ENCODE peak calls at places on chromosomes 11 and 22, in five cellular contexts. One of them, this sample, is unnamed.

GRCh38 chr11:33182246-33182878 is 21.1 kb upstream of the CSTF3 start:
- DNase-seq in NAMALWA: no peak
- DNase-seq in left ventricle myocardium inferior: no peak
- DNase-seq in SW480: no peak
- DNase-seq in HFF-Myc: no peak
- DNase-seq in this sample: no peak

GRCh38 chr11:18697581-18697980 is 998 bp upstream of the TMEM86A start:
- DNase-seq in NAMALWA: no peak
- DNase-seq in left ventricle myocardium inferior: no peak
- DNase-seq in SW480: no peak
- DNase-seq in HFF-Myc: no peak
- DNase-seq in this sample: no peak

GRCh38 chr11:65392186-65392829 is 5.9 kb downstream of the FRMD8 start:
- DNase-seq in NAMALWA: no peak
- DNase-seq in left ventricle myocardium inferior: no peak
- DNase-seq in SW480: no peak
- DNase-seq in HFF-Myc: no peak
- DNase-seq in this sample: no peak

GRCh38 chr11:67382481-67383136 is 9.2 kb upstream of the RAD9A start:
- DNase-seq in NAMALWA: peak
- DNase-seq in left ventricle myocardium inferior: peak
- DNase-seq in SW480: peak
- DNase-seq in HFF-Myc: no peak
- DNase-seq in this sample: no peak

GRCh38 chr11:121591405-121592033 is 138.8 kb upstream of the SORL1-AS1 start:
- DNase-seq in NAMALWA: peak
- DNase-seq in left ventricle myocardium inferior: no peak
- DNase-seq in SW480: peak
- DNase-seq in HFF-Myc: peak
- DNase-seq in this sample: peak

GRCh38 chr11:12125609-12126149 is 15.3 kb downstream of the MICAL2 start:
- DNase-seq in NAMALWA: no peak
- DNase-seq in left ventricle myocardium inferior: no peak
- DNase-seq in SW480: peak
- DNase-seq in HFF-Myc: no peak
- DNase-seq in this sample: no peak

GRCh38 chr11:8533332-8533731 is 60.7 kb downstream of the STK33 start:
- DNase-seq in NAMALWA: peak
- DNase-seq in left ventricle myocardium inferior: no peak
- DNase-seq in SW480: no peak
- DNase-seq in HFF-Myc: no peak
- DNase-seq in this sample: no peak

GRCh38 chr11:27120211-27120610 is 79.6 kb downstream of the BBOX1 start:
- DNase-seq in NAMALWA: no peak
- DNase-seq in left ventricle myocardium inferior: no peak
- DNase-seq in SW480: no peak
- DNase-seq in HFF-Myc: no peak
- DNase-seq in this sample: no peak

GRCh38 chr11:75562836-75563484 is 907 bp downstream of the SERPINH1 start:
- DNase-seq in NAMALWA: no peak
- DNase-seq in left ventricle myocardium inferior: no peak
- DNase-seq in SW480: peak
- DNase-seq in HFF-Myc: peak
- DNase-seq in this sample: no peak

GRCh38 chr11:19426719-19427066 is 185.9 kb upstream of the E2F8 start:
- DNase-seq in NAMALWA: no peak
- DNase-seq in left ventricle myocardium inferior: no peak
- DNase-seq in SW480: no peak
- DNase-seq in HFF-Myc: no peak
- DNase-seq in this sample: no peak

GRCh38 chr22:35766654-35767580 is 49.2 kb downstream of the APOL5 start:
- DNase-seq in NAMALWA: no peak
- DNase-seq in left ventricle myocardium inferior: no peak
- DNase-seq in SW480: no peak
- DNase-seq in HFF-Myc: no peak
- DNase-seq in this sample: no peak

GRCh38 chr11:5285703-5286102 is 16.0 kb upstream of the HBE1 start:
- DNase-seq in NAMALWA: no peak
- DNase-seq in left ventricle myocardium inferior: no peak
- DNase-seq in SW480: no peak
- DNase-seq in HFF-Myc: no peak
- DNase-seq in this sample: no peak

GRCh38 chr11:68040957-68041591 is 2.2 kb downstream of the TCIRG1 start:
- DNase-seq in NAMALWA: no peak
- DNase-seq in left ventricle myocardium inferior: no peak
- DNase-seq in SW480: no peak
- DNase-seq in HFF-Myc: no peak
- DNase-seq in this sample: no peak

GRCh38 chr11:60718524-60719316 is 5.8 kb upstream of the MS4A18 start:
- DNase-seq in NAMALWA: no peak
- DNase-seq in left ventricle myocardium inferior: no peak
- DNase-seq in SW480: no peak
- DNase-seq in HFF-Myc: no peak
- DNase-seq in this sample: no peak

GRCh38 chr22:22955276-22955798 is 67.7 kb downstream of the IGLL5 start:
- DNase-seq in NAMALWA: peak
- DNase-seq in left ventricle myocardium inferior: no peak
- DNase-seq in SW480: no peak
- DNase-seq in HFF-Myc: no peak
- DNase-seq in this sample: no peak

GRCh38 chr11:114738954-114739353 is 60.6 kb downstream of the NXPE2 start:
- DNase-seq in NAMALWA: peak
- DNase-seq in left ventricle myocardium inferior: no peak
- DNase-seq in SW480: peak
- DNase-seq in HFF-Myc: peak
- DNase-seq in this sample: no peak

GRCh38 chr11:65329944-65330403 is 3.7 kb upstream of the DPF2 start:
- DNase-seq in NAMALWA: peak
- DNase-seq in left ventricle myocardium inferior: peak
- DNase-seq in SW480: peak
- DNase-seq in HFF-Myc: peak
- DNase-seq in this sample: peak

GRCh38 chr22:19355413-19356157 is 64.1 kb upstream of the CLTCL1 start:
- DNase-seq in NAMALWA: no peak
- DNase-seq in left ventricle myocardium inferior: no peak
- DNase-seq in SW480: no peak
- DNase-seq in HFF-Myc: no peak
- DNase-seq in this sample: no peak

GRCh38 chr22:19962909-19963806 is 21.5 kb upstream of the TXNRD2 start:
- DNase-seq in NAMALWA: no peak
- DNase-seq in left ventricle myocardium inferior: no peak
- DNase-seq in SW480: peak
- DNase-seq in HFF-Myc: no peak
- DNase-seq in this sample: no peak

GRCh38 chr22:29079218-29079901 is 6.5 kb downstream of the KREMEN1 start:
- DNase-seq in NAMALWA: peak
- DNase-seq in left ventricle myocardium inferior: no peak
- DNase-seq in SW480: peak
- DNase-seq in HFF-Myc: peak
- DNase-seq in this sample: peak

GRCh38 chr11:61961570-61962212 is 5.7 kb downstream of the FTH1 start:
- DNase-seq in NAMALWA: no peak
- DNase-seq in left ventricle myocardium inferior: peak
- DNase-seq in SW480: peak
- DNase-seq in HFF-Myc: no peak
- DNase-seq in this sample: no peak

GRCh38 chr11:66739983-66740382 is 11.0 kb upstream of the SPTBN2 start:
- DNase-seq in NAMALWA: no peak
- DNase-seq in left ventricle myocardium inferior: no peak
- DNase-seq in SW480: no peak
- DNase-seq in HFF-Myc: no peak
- DNase-seq in this sample: no peak

This sample was measured in AG09319.